ENCODE peak calls at places on chromosome 13, in eight cellular contexts. U, F, V, Q, X, R, S and I are unnamed samples. For H3K4me1, the result is how much of the 10 kb centered on the place peaks cover.

GRCh38 chr13:42056585-42056984 is 8.1 kb downstream of the DGKH start:
- DNase-seq in U (no peak), F (no peak), V (no peak), Q (no peak), X (no peak), R (no peak), S (no peak), I (no peak)

GRCh38 chr13:80251403-80251802 is 89.5 kb downstream of the SPRY2 start:
- DNase-seq in U (no peak), F (no peak), V (no peak), Q (no peak), X (peak), R (no peak), S (no peak), I (peak)

GRCh38 chr13:51066091-51066831 is 44.8 kb downstream of the C13orf42 start:
- DNase-seq in U (no peak), F (no peak), V (no peak), Q (no peak), X (peak), R (no peak), S (no peak), I (peak)

GRCh38 chr13:75480691-75481175 is 1.2 kb downstream of the TBC1D4 start:
- DNase-seq in U (peak), F (no peak), V (peak), Q (peak), X (peak), R (peak), S (peak), I (peak)

GRCh38 chr13:31733066-31733465 is 6.3 kb upstream of the RXFP2 start:
- DNase-seq in U (no peak), F (no peak), V (no peak), Q (no peak), X (peak), R (no peak), S (no peak), I (no peak)

GRCh38 chr13:78102121-78102677 is 183.6 kb upstream of the EDNRB start:
- DNase-seq in U (peak), F (no peak), V (peak), Q (peak), X (peak), R (no peak), S (no peak), I (peak)

GRCh38 chr13:50916701-50917184 is 7.2 kb downstream of the RNASEH2B start:
- DNase-seq in U (no peak), F (no peak), V (no peak), Q (no peak), X (no peak), R (no peak), S (no peak), I (no peak)

GRCh38 chr13:48532146-48532472 is 771 bp downstream of the RCBTB2 start:
- DNase-seq in U (no peak), F (no peak), V (no peak), Q (no peak), X (peak), R (no peak), S (no peak), I (no peak)

GRCh38 chr13:51714663-51715168 is 89.2 kb downstream of the DHRS12 start:
- DNase-seq in U (no peak), F (no peak), V (no peak), Q (no peak), X (no peak), R (no peak), S (no peak), I (no peak)

GRCh38 chr13:30869491-30869890 is 36.6 kb upstream of the MEDAG start:
- DNase-seq in U (peak), F (no peak), V (no peak), Q (no peak), X (peak), R (no peak), S (no peak), I (peak)

GRCh38 chr13:40153516-40153915 is 498.1 kb downstream of the COG6 start:
- DNase-seq in U (no peak), F (no peak), V (no peak), Q (no peak), X (peak), R (no peak), S (peak), I (no peak)

DNA sequence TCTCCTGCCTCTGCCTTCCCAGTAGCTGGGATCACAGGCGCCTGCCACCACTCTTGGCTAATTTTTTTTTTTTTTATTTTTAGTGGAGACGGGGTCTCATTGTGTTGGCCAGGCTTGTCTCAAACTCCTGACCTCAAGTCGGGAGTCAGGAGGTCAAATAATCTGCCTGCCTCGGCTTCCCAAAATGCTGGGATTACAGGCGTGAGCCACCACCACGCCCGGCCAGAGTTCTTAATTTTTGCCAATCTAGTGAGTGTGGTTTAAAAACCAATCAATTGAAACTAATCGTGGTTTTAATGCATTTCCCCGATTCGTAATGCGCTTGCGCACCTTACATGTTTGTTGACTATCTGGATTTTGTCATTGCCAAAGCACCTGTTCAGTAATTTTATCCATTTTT is 37.0 kb downstream of the SKA3 start:
- DNase-seq in U (no peak), F (no peak), V (no peak), Q (peak), X (no peak), R (no peak), S (no peak), I (no peak)
- TF ChIP-seq CTCF in U (no peak), F (no peak), V (no peak), Q (no peak), X (no peak), R (no peak), S (no peak), I (no peak)

GRCh38 chr13:24267283-24267682 is 42.1 kb upstream of the C1QTNF9 start:
- DNase-seq in U (no peak), F (no peak), V (no peak), Q (peak), X (peak), R (no peak), S (no peak), I (peak)

GRCh38 chr13:24264976-24265375 is 44.4 kb upstream of the C1QTNF9 start:
- DNase-seq in U (no peak), F (no peak), V (no peak), Q (no peak), X (no peak), R (no peak), S (no peak), I (no peak)

GRCh38 chr13:24265453-24265852 is 43.9 kb upstream of the C1QTNF9 start:
- DNase-seq in U (no peak), F (no peak), V (no peak), Q (no peak), X (no peak), R (no peak), S (no peak), I (no peak)

GRCh38 chr13:24261566-24261965 is 47.8 kb upstream of the C1QTNF9 start:
- DNase-seq in U (no peak), F (no peak), V (no peak), Q (no peak), X (no peak), R (no peak), S (no peak), I (no peak)

DNA sequence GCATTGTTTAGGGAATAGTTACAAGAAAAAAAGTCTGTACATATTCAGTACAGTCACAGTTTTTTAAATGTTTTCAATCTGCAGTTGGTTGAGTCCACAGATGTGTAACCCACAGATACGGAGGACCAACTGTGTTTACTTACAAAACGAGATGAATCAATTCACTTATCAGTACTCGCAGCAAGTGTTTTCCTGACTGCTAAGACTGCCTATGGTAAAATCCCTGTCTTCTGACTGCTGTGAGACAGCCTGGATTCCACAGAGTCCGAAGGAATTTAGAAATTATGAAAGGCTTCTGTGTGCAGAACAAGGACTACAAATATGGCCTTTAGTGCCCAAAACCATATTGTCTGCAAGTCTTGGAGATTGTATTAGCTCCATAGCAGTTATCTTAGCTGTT is 45.7 kb upstream of the C1QTNF9 start:
- DNase-seq in U (no peak), F (no peak), V (no peak), Q (no peak), X (peak), R (no peak), S (no peak), I (no peak)
- H3K4me1 ChIP-seq in U (under half), F (under half), V (under half), Q (under half), X (under half), R (under half), S (half or more), I (under half)

DNA sequence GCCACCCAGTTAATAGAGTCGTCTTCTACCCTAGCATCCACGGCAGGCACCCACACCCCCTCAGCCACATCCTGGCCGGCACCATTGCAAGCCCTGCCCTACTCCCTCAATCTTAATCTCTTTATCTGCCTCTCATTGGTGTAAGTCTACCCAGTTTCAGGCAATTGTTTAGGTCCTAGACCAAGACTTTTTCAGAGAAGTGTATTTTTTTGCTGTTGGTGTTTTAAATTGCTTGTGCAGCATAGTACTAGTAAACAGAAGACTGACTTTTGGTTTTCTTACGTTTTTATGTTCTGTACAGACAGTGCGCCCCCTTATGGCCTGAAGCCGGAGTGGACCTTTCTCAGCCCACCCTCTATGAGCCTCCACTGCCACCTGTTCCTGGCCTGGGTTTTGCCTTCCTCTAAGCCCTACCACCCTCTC is 2.3 kb upstream of the LCP1 start:
- DNase-seq in U (no peak), F (no peak), V (no peak), Q (no peak), X (peak), R (no peak), S (peak), I (peak)
- TF ChIP-seq CTCF in U (no peak), F (peak), V (peak), Q (no peak), X (peak), R (no peak), S (peak), I (peak)

GRCh38 chr13:98540476-98540875 is 36.4 kb downstream of the STK24 start:
- DNase-seq in U (no peak), F (no peak), V (no peak), Q (no peak), X (no peak), R (no peak), S (no peak), I (no peak)
- H3K4me1 ChIP-seq in U (under half), F (half or more), V (under half), Q (under half), X (half or more), R (under half), S (half or more), I (half or more)

GRCh38 chr13:43116242-43116641 is 92.9 kb downstream of the DNAJC15 start:
- DNase-seq in U (no peak), F (no peak), V (no peak), Q (no peak), X (no peak), R (no peak), S (no peak), I (no peak)
- TF ChIP-seq CTCF in U (no peak), F (no peak), V (no peak), Q (no peak), X (no peak), R (no peak), S (no peak), I (no peak)

DNA sequence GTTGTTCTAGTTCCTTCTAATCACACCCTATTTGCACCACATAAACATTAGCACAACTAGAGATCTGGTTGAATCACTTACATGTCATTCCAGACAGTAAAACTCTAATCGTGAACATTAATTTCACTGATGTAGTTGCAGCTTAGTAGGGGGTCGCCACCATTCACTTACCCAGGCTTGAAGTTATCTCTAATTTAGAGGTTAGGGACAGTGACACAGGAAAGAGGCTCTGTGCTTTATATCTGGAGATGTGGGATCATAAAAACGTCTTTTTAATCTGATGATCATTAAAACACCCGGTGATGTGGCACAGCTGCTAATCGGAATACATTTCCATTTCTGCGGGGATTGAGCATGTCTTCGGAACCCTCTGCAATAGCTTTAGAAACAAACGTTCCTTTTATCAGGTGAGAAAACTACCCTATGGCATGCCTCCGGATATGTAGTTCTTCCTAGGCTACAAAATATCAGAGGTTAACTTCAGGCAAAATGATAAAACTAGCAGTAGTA is 523.0 kb downstream of the MYO16 start:
- DNase-seq in U (no peak), F (no peak), V (no peak), Q (no peak), X (no peak), R (no peak), S (no peak), I (no peak)
- H3K4me1 ChIP-seq in U (under half), F (under half), V (under half), Q (under half), X (under half), R (under half), S (under half), I (under half)

GRCh38 chr13:27772651-27773425 is 19.4 kb upstream of the GSX1 start:
- DNase-seq in U (no peak), F (no peak), V (no peak), Q (no peak), X (no peak), R (no peak), S (no peak), I (no peak)

GRCh38 chr13:27774651-27775050 is 17.6 kb upstream of the GSX1 start:
- DNase-seq in U (no peak), F (no peak), V (no peak), Q (no peak), X (no peak), R (no peak), S (no peak), I (no peak)

GRCh38 chr13:27775943-27776342 is 16.3 kb upstream of the GSX1 start:
- DNase-seq in U (no peak), F (no peak), V (no peak), Q (no peak), X (no peak), R (no peak), S (no peak), I (no peak)

GRCh38 chr13:27774169-27774568 is 18.1 kb upstream of the GSX1 start:
- DNase-seq in U (no peak), F (no peak), V (no peak), Q (no peak), X (no peak), R (no peak), S (no peak), I (no peak)

DNA sequence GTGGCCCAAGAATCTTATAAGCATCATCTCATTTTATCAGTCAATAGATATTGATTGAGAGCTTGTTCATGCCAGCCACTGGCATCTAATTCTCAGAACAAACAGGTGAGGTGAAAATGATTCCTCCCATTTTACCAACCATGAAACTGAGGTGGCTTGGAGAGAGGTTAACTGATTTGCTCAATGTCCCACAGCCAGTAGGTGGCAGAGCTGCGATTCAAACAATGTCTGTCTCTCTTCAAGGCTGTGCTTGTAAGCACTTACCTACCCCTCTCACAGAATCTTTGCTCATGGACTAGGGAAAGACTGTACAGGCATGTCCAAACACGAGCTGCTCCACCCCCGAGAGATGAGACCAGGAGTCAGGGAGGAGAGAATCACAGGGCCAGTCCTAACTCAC is 21.5 kb upstream of the GSX1 start:
- DNase-seq in U (no peak), F (no peak), V (no peak), Q (peak), X (peak), R (no peak), S (peak), I (no peak)
- TF ChIP-seq CTCF in U (no peak), F (no peak), V (no peak), Q (no peak), X (peak), R (no peak), S (peak), I (peak)